ENCODE peak calls at places on chromosomes 3 and 15, in ten cellular contexts. S, W, H, I, B, M, C, X, K and L are unnamed samples.

GRCh38 chr15:81297580-81298575 is 26.1 kb downstream of the STARD5 start:
- DNase-seq in I (no peak), X (no peak), H (no peak), M (no peak), B (no peak), S (no peak), C (no peak), K (peak), W (no peak), L (peak)

GRCh38 chr3:87706176-87706575 is 352.6 kb downstream of the CGGBP1 start:
- DNase-seq in C (no peak), I (no peak), K (no peak), M (no peak), H (no peak), S (no peak), B (no peak), X (no peak), W (no peak), L (no peak)

GRCh38 chr3:49813497-49814174 is at the start of gene UBA7:
- DNase-seq in B (peak), H (peak), K (no peak), S (no peak), I (peak), X (no peak), W (no peak), M (peak), C (no peak), L (peak)

GRCh38 chr3:17307482-17307881 is 422.7 kb downstream of the PLCL2 start:
- DNase-seq in S (no peak), I (no peak), M (no peak), K (no peak), H (no peak), C (no peak), B (no peak), W (no peak), X (no peak), L (no peak)

GRCh38 chr3:52065264-52065756 is 8.9 kb upstream of the DUSP7 start:
- DNase-seq in W (no peak), K (no peak), B (no peak), I (no peak), S (no peak), H (no peak), M (peak), X (no peak), C (no peak), L (no peak)

GRCh38 chr3:42247576-42248027 is 18.4 kb downstream of the CCK start:
- DNase-seq in K (no peak), M (peak), S (peak), C (peak), H (peak), W (peak), B (peak), I (peak), X (peak), L (no peak)

GRCh38 chr3:11565072-11565471 is 78.6 kb downstream of the VGLL4 start:
- DNase-seq in W (no peak), K (no peak), C (peak), M (peak), H (no peak), B (no peak), X (no peak), I (no peak), S (no peak), L (no peak)

GRCh38 chr3:89059201-89059600 is 48.2 kb upstream of the EPHA3 start:
- DNase-seq in C (no peak), X (no peak), H (no peak), M (no peak), B (no peak), W (no peak), K (no peak), I (no peak), S (no peak), L (peak)

GRCh38 chr3:2099779-2100191 is 1.1 kb downstream of the CNTN4 start:
- DNase-seq in W (peak), S (no peak), C (peak), M (no peak), B (no peak), K (no peak), I (no peak), H (no peak), X (peak), L (no peak)

GRCh38 chr15:23497710-23498111 is 50.7 kb upstream of the GOLGA6L2 start:
- DNase-seq in B (peak), I (no peak), S (peak), X (no peak), C (no peak), M (no peak), W (peak), K (no peak), H (no peak), L (no peak)
- TF ChIP-seq CTCF in B (peak), I (no peak), S (peak), X (peak), C (peak), M (peak), W (no peak), K (peak), H (peak), L (no peak)

DNA sequence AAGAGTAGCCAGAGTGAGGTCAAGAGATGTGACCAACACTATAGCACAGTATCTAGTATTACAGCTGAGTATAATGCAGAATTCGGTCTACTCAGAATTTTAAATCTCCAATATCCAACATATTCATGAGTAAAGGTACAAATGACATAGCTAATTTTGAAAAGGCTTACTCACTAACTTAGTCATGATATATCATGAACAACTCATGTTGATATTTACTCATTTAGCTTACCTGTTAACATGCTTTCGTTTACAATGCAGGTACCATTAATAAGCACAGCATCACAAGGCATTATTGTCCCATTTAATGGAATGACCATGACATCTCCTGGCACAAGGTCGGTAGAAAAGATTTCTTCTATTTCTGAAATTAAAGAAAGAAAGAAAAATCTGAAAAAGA is 36.9 kb downstream of the ATP13A3 start:
- DNase-seq in S (no peak), K (no peak), C (no peak), I (no peak), H (no peak), B (no peak), M (no peak), W (no peak), X (no peak), L (no peak)
- TF ChIP-seq CTCF in S (no peak), K (no peak), C (no peak), I (no peak), H (no peak), B (no peak), M (no peak), W (no peak), X (no peak), L (no peak)

DNA sequence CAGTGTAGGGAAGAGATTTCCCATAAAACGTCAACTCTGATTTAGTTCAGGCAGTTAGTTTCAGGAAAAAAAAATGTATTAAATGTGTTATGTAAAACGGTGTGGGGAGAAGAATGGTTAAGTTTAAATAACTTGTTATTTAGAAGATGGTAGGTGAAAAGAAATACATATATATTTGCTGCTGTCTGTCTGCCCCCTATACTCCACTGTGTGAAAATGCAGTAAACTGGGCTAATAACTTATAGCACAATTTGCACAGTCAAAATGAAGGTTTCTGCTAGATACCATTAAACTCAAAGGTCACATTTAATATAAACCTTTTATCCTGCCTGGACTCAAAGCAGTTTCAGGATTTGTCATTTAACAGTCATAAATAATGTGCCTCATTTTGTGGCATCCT is 515.0 kb downstream of the FGF12 start:
- DNase-seq in I (no peak), C (no peak), W (no peak), H (no peak), B (peak), M (no peak), S (no peak), X (no peak), K (no peak), L (no peak)
- TF ChIP-seq CTCF in I (no peak), C (peak), W (peak), H (no peak), B (peak), M (no peak), S (peak), X (peak), K (peak), L (no peak)

GRCh38 chr15:39323706-39324105 is 257.2 kb upstream of the THBS1 start:
- DNase-seq in C (no peak), K (no peak), S (no peak), B (no peak), W (no peak), X (no peak), I (no peak), M (no peak), H (no peak), L (no peak)
- TF ChIP-seq CTCF in C (no peak), K (no peak), S (no peak), B (no peak), W (no peak), X (no peak), I (no peak), M (no peak), H (no peak), L (no peak)